ENCODE peak calls at places on chromosome 1, in eight cellular contexts. One of them, this sample, is unnamed.
A peak's percentile ranks its signal among the peaks of the same experiment; 100 is the strongest.

GRCh38 chr1:191176131-191176530 is 698.5 kb upstream of the BRINP3 start:
- DNase-seq in germinal center: no peak
- DNase-seq in GM03348: no peak
- DNase-seq in left ventricle myocardium superior: no peak
- DNase-seq in stimulated activated CD4-positive, alpha-beta T cell treated with anti-CD3 and anti-CD28 coated beads, Interleukin-15, amount 100 ng/mL, for 24 hours: no peak
- DNase-seq in stimulated activated CD8-positive, alpha-beta memory T cell treated with anti-CD3 and anti-CD28 coated beads, Interleukin-7, amount 100 ng/mL, for 1 hour: no peak
- DNase-seq in memory B cell: no peak
- DNase-seq in activated T-helper 1 cell treated with Interleukin-2 at 50 U/mL for 16 hours: no peak
- DNase-seq in this sample: no peak

GRCh38 chr1:158203693-158204457 is 23.2 kb downstream of the CD1D start:
- DNase-seq in memory B cell: peak; percentile 39
- DNase-seq in stimulated activated CD8-positive, alpha-beta memory T cell treated with anti-CD3 and anti-CD28 coated beads, Interleukin-7, amount 100 ng/mL, for 1 hour: no peak
- DNase-seq in stimulated activated CD4-positive, alpha-beta T cell treated with anti-CD3 and anti-CD28 coated beads, Interleukin-15, amount 100 ng/mL, for 24 hours: peak; percentile 5
- DNase-seq in germinal center: peak; percentile 37
- DNase-seq in GM03348: peak; percentile 57
- DNase-seq in left ventricle myocardium superior: no peak
- DNase-seq in activated T-helper 1 cell treated with Interleukin-2 at 50 U/mL for 16 hours: no peak
- DNase-seq in this sample: peak; percentile 41

GRCh38 chr1:34617717-34618116 is 137.1 kb upstream of the GJB5 start:
- DNase-seq in GM03348: no peak
- DNase-seq in left ventricle myocardium superior: no peak
- DNase-seq in germinal center: no peak
- DNase-seq in stimulated activated CD4-positive, alpha-beta T cell treated with anti-CD3 and anti-CD28 coated beads, Interleukin-15, amount 100 ng/mL, for 24 hours: no peak
- DNase-seq in stimulated activated CD8-positive, alpha-beta memory T cell treated with anti-CD3 and anti-CD28 coated beads, Interleukin-7, amount 100 ng/mL, for 1 hour: no peak
- DNase-seq in memory B cell: no peak
- DNase-seq in activated T-helper 1 cell treated with Interleukin-2 at 50 U/mL for 16 hours: no peak
- DNase-seq in this sample: no peak

GRCh38 chr1:180150982-180151381 is 3.7 kb upstream of the QSOX1 start:
- DNase-seq in memory B cell: no peak
- DNase-seq in germinal center: no peak
- DNase-seq in GM03348: peak; percentile 47
- DNase-seq in activated T-helper 1 cell treated with Interleukin-2 at 50 U/mL for 16 hours: no peak
- DNase-seq in left ventricle myocardium superior: no peak
- DNase-seq in stimulated activated CD4-positive, alpha-beta T cell treated with anti-CD3 and anti-CD28 coated beads, Interleukin-15, amount 100 ng/mL, for 24 hours: no peak
- DNase-seq in stimulated activated CD8-positive, alpha-beta memory T cell treated with anti-CD3 and anti-CD28 coated beads, Interleukin-7, amount 100 ng/mL, for 1 hour: no peak
- DNase-seq in this sample: no peak

GRCh38 chr1:223771814-223772770 is 59.8 kb downstream of the CAPN2 start:
- DNase-seq in stimulated activated CD4-positive, alpha-beta T cell treated with anti-CD3 and anti-CD28 coated beads, Interleukin-15, amount 100 ng/mL, for 24 hours: no peak
- DNase-seq in stimulated activated CD8-positive, alpha-beta memory T cell treated with anti-CD3 and anti-CD28 coated beads, Interleukin-7, amount 100 ng/mL, for 1 hour: no peak
- DNase-seq in memory B cell: no peak
- DNase-seq in activated T-helper 1 cell treated with Interleukin-2 at 50 U/mL for 16 hours: no peak
- DNase-seq in GM03348: peak; percentile 75
- DNase-seq in germinal center: no peak
- DNase-seq in left ventricle myocardium superior: peak; percentile 71
- DNase-seq in this sample: peak; percentile 76

GRCh38 chr1:246199086-246199485 is 308.0 kb downstream of the SMYD3 start:
- DNase-seq in memory B cell: no peak
- DNase-seq in left ventricle myocardium superior: no peak
- DNase-seq in GM03348: no peak
- DNase-seq in stimulated activated CD4-positive, alpha-beta T cell treated with anti-CD3 and anti-CD28 coated beads, Interleukin-15, amount 100 ng/mL, for 24 hours: no peak
- DNase-seq in activated T-helper 1 cell treated with Interleukin-2 at 50 U/mL for 16 hours: no peak
- DNase-seq in stimulated activated CD8-positive, alpha-beta memory T cell treated with anti-CD3 and anti-CD28 coated beads, Interleukin-7, amount 100 ng/mL, for 1 hour: no peak
- DNase-seq in germinal center: no peak
- DNase-seq in this sample: no peak

GRCh38 chr1:194117582-194117981 is 931.2 kb upstream of the B3GALT2 start:
- DNase-seq in left ventricle myocardium superior: no peak
- DNase-seq in memory B cell: no peak
- DNase-seq in germinal center: no peak
- DNase-seq in stimulated activated CD8-positive, alpha-beta memory T cell treated with anti-CD3 and anti-CD28 coated beads, Interleukin-7, amount 100 ng/mL, for 1 hour: no peak
- DNase-seq in activated T-helper 1 cell treated with Interleukin-2 at 50 U/mL for 16 hours: no peak
- DNase-seq in stimulated activated CD4-positive, alpha-beta T cell treated with anti-CD3 and anti-CD28 coated beads, Interleukin-15, amount 100 ng/mL, for 24 hours: no peak
- DNase-seq in GM03348: no peak
- DNase-seq in this sample: no peak

GRCh38 chr1:205535866-205536758 is 31.6 kb downstream of the CDK18 start:
- DNase-seq in germinal center: no peak
- DNase-seq in stimulated activated CD4-positive, alpha-beta T cell treated with anti-CD3 and anti-CD28 coated beads, Interleukin-15, amount 100 ng/mL, for 24 hours: no peak
- DNase-seq in activated T-helper 1 cell treated with Interleukin-2 at 50 U/mL for 16 hours: no peak
- DNase-seq in GM03348: peak; percentile 1
- DNase-seq in memory B cell: no peak
- DNase-seq in stimulated activated CD8-positive, alpha-beta memory T cell treated with anti-CD3 and anti-CD28 coated beads, Interleukin-7, amount 100 ng/mL, for 1 hour: no peak
- DNase-seq in left ventricle myocardium superior: no peak
- DNase-seq in this sample: no peak

GRCh38 chr1:28877132-28877781 is 37.1 kb upstream of the EPB41 start:
- DNase-seq in activated T-helper 1 cell treated with Interleukin-2 at 50 U/mL for 16 hours: peak; percentile 61
- DNase-seq in memory B cell: peak; percentile 77
- DNase-seq in stimulated activated CD4-positive, alpha-beta T cell treated with anti-CD3 and anti-CD28 coated beads, Interleukin-15, amount 100 ng/mL, for 24 hours: peak; percentile 82
- DNase-seq in left ventricle myocardium superior: peak; percentile 75
- DNase-seq in germinal center: peak; percentile 77
- DNase-seq in stimulated activated CD8-positive, alpha-beta memory T cell treated with anti-CD3 and anti-CD28 coated beads, Interleukin-7, amount 100 ng/mL, for 1 hour: peak; percentile 65
- DNase-seq in GM03348: peak; percentile 90
- DNase-seq in this sample: peak; percentile 80

GRCh38 chr1:79633456-79633855 is 626.9 kb upstream of the ADGRL4 start:
- DNase-seq in stimulated activated CD8-positive, alpha-beta memory T cell treated with anti-CD3 and anti-CD28 coated beads, Interleukin-7, amount 100 ng/mL, for 1 hour: no peak
- DNase-seq in stimulated activated CD4-positive, alpha-beta T cell treated with anti-CD3 and anti-CD28 coated beads, Interleukin-15, amount 100 ng/mL, for 24 hours: no peak
- DNase-seq in germinal center: no peak
- DNase-seq in activated T-helper 1 cell treated with Interleukin-2 at 50 U/mL for 16 hours: no peak
- DNase-seq in memory B cell: no peak
- DNase-seq in GM03348: peak; percentile 62
- DNase-seq in left ventricle myocardium superior: no peak
- DNase-seq in this sample: peak; percentile 13

GRCh38 chr1:212561501-212561931 is 47.0 kb upstream of the ATF3 start:
- DNase-seq in germinal center: no peak
- DNase-seq in activated T-helper 1 cell treated with Interleukin-2 at 50 U/mL for 16 hours: no peak
- DNase-seq in memory B cell: no peak
- DNase-seq in stimulated activated CD8-positive, alpha-beta memory T cell treated with anti-CD3 and anti-CD28 coated beads, Interleukin-7, amount 100 ng/mL, for 1 hour: no peak
- DNase-seq in left ventricle myocardium superior: no peak
- DNase-seq in GM03348: peak; percentile 57
- DNase-seq in stimulated activated CD4-positive, alpha-beta T cell treated with anti-CD3 and anti-CD28 coated beads, Interleukin-15, amount 100 ng/mL, for 24 hours: no peak
- DNase-seq in this sample: no peak

GRCh38 chr1:203706444-203706843 is 58.5 kb upstream of the LAX1 start:
- DNase-seq in germinal center: no peak
- DNase-seq in GM03348: no peak
- DNase-seq in stimulated activated CD8-positive, alpha-beta memory T cell treated with anti-CD3 and anti-CD28 coated beads, Interleukin-7, amount 100 ng/mL, for 1 hour: no peak
- DNase-seq in memory B cell: no peak
- DNase-seq in activated T-helper 1 cell treated with Interleukin-2 at 50 U/mL for 16 hours: no peak
- DNase-seq in stimulated activated CD4-positive, alpha-beta T cell treated with anti-CD3 and anti-CD28 coated beads, Interleukin-15, amount 100 ng/mL, for 24 hours: no peak
- DNase-seq in left ventricle myocardium superior: no peak
- DNase-seq in this sample: peak; percentile 86

GRCh38 chr1:89615676-89616598 is 17.0 kb upstream of the LRRC8C start:
- DNase-seq in stimulated activated CD8-positive, alpha-beta memory T cell treated with anti-CD3 and anti-CD28 coated beads, Interleukin-7, amount 100 ng/mL, for 1 hour: no peak
- DNase-seq in germinal center: peak; percentile 45
- DNase-seq in memory B cell: peak; percentile 19
- DNase-seq in stimulated activated CD4-positive, alpha-beta T cell treated with anti-CD3 and anti-CD28 coated beads, Interleukin-15, amount 100 ng/mL, for 24 hours: peak; percentile 46
- DNase-seq in left ventricle myocardium superior: peak; percentile 35
- DNase-seq in GM03348: no peak
- DNase-seq in activated T-helper 1 cell treated with Interleukin-2 at 50 U/mL for 16 hours: no peak
- DNase-seq in this sample: peak; percentile 53

GRCh38 chr1:109912873-109913272 is 2.2 kb downstream of the CSF1 start:
- DNase-seq in stimulated activated CD8-positive, alpha-beta memory T cell treated with anti-CD3 and anti-CD28 coated beads, Interleukin-7, amount 100 ng/mL, for 1 hour: no peak
- DNase-seq in germinal center: no peak
- DNase-seq in GM03348: peak; percentile 76
- DNase-seq in memory B cell: no peak
- DNase-seq in left ventricle myocardium superior: no peak
- DNase-seq in stimulated activated CD4-positive, alpha-beta T cell treated with anti-CD3 and anti-CD28 coated beads, Interleukin-15, amount 100 ng/mL, for 24 hours: no peak
- DNase-seq in activated T-helper 1 cell treated with Interleukin-2 at 50 U/mL for 16 hours: no peak
- DNase-seq in this sample: no peak

GRCh38 chr1:53133261-53134041 is 9.0 kb downstream of the SLC1A7 start:
- DNase-seq in left ventricle myocardium superior: no peak
- DNase-seq in stimulated activated CD4-positive, alpha-beta T cell treated with anti-CD3 and anti-CD28 coated beads, Interleukin-15, amount 100 ng/mL, for 24 hours: no peak
- DNase-seq in germinal center: no peak
- DNase-seq in activated T-helper 1 cell treated with Interleukin-2 at 50 U/mL for 16 hours: no peak
- DNase-seq in memory B cell: no peak
- DNase-seq in stimulated activated CD8-positive, alpha-beta memory T cell treated with anti-CD3 and anti-CD28 coated beads, Interleukin-7, amount 100 ng/mL, for 1 hour: no peak
- DNase-seq in GM03348: no peak
- DNase-seq in this sample: no peak

GRCh38 chr1:40774266-40774998 is 9.2 kb upstream of the KCNQ4 start:
- DNase-seq in stimulated activated CD8-positive, alpha-beta memory T cell treated with anti-CD3 and anti-CD28 coated beads, Interleukin-7, amount 100 ng/mL, for 1 hour: peak; percentile 54
- DNase-seq in stimulated activated CD4-positive, alpha-beta T cell treated with anti-CD3 and anti-CD28 coated beads, Interleukin-15, amount 100 ng/mL, for 24 hours: peak; percentile 77
- DNase-seq in activated T-helper 1 cell treated with Interleukin-2 at 50 U/mL for 16 hours: peak; percentile 37
- DNase-seq in GM03348: peak; percentile 48
- DNase-seq in left ventricle myocardium superior: peak; percentile 72
- DNase-seq in memory B cell: peak; percentile 56
- DNase-seq in germinal center: no peak
- DNase-seq in this sample: peak; percentile 23

GRCh38 chr1:67433830-67434229 is 3.6 kb upstream of the SERBP1 start:
- DNase-seq in memory B cell: no peak
- DNase-seq in left ventricle myocardium superior: no peak
- DNase-seq in GM03348: no peak
- DNase-seq in stimulated activated CD8-positive, alpha-beta memory T cell treated with anti-CD3 and anti-CD28 coated beads, Interleukin-7, amount 100 ng/mL, for 1 hour: no peak
- DNase-seq in stimulated activated CD4-positive, alpha-beta T cell treated with anti-CD3 and anti-CD28 coated beads, Interleukin-15, amount 100 ng/mL, for 24 hours: no peak
- DNase-seq in germinal center: no peak
- DNase-seq in activated T-helper 1 cell treated with Interleukin-2 at 50 U/mL for 16 hours: no peak
- DNase-seq in this sample: no peak

GRCh38 chr1:226783202-226783601 is 44.1 kb upstream of the ITPKB start:
- DNase-seq in activated T-helper 1 cell treated with Interleukin-2 at 50 U/mL for 16 hours: no peak
- DNase-seq in memory B cell: no peak
- DNase-seq in left ventricle myocardium superior: no peak
- DNase-seq in stimulated activated CD8-positive, alpha-beta memory T cell treated with anti-CD3 and anti-CD28 coated beads, Interleukin-7, amount 100 ng/mL, for 1 hour: no peak
- DNase-seq in germinal center: no peak
- DNase-seq in stimulated activated CD4-positive, alpha-beta T cell treated with anti-CD3 and anti-CD28 coated beads, Interleukin-15, amount 100 ng/mL, for 24 hours: no peak
- DNase-seq in GM03348: no peak
- DNase-seq in this sample: no peak

GRCh38 chr1:116471241-116471640 is 98.2 kb downstream of the ATP1A1 start:
- DNase-seq in stimulated activated CD4-positive, alpha-beta T cell treated with anti-CD3 and anti-CD28 coated beads, Interleukin-15, amount 100 ng/mL, for 24 hours: no peak
- DNase-seq in left ventricle myocardium superior: no peak
- DNase-seq in stimulated activated CD8-positive, alpha-beta memory T cell treated with anti-CD3 and anti-CD28 coated beads, Interleukin-7, amount 100 ng/mL, for 1 hour: no peak
- DNase-seq in germinal center: no peak
- DNase-seq in GM03348: no peak
- DNase-seq in memory B cell: no peak
- DNase-seq in activated T-helper 1 cell treated with Interleukin-2 at 50 U/mL for 16 hours: no peak
- DNase-seq in this sample: no peak

GRCh38 chr1:183365093-183365492 is 53.1 kb downstream of the NMNAT2 start:
- DNase-seq in memory B cell: no peak
- DNase-seq in GM03348: no peak
- DNase-seq in activated T-helper 1 cell treated with Interleukin-2 at 50 U/mL for 16 hours: no peak
- DNase-seq in germinal center: no peak
- DNase-seq in stimulated activated CD8-positive, alpha-beta memory T cell treated with anti-CD3 and anti-CD28 coated beads, Interleukin-7, amount 100 ng/mL, for 1 hour: no peak
- DNase-seq in left ventricle myocardium superior: no peak
- DNase-seq in stimulated activated CD4-positive, alpha-beta T cell treated with anti-CD3 and anti-CD28 coated beads, Interleukin-15, amount 100 ng/mL, for 24 hours: no peak
- DNase-seq in this sample: no peak